ENCODE peak calls at places on chromosomes 6 and 20, in five cellular contexts. E, S, G, W and H are unnamed samples.

GRCh38 chr20:32336918-32337347 is 21.2 kb upstream of the ASXL1 start:
- DNase-seq in G (no peak), S (peak), E (peak), W (peak), H (no peak)

GRCh38 chr20:43963233-43963632 is 48.6 kb downstream of the TOX2 start:
- DNase-seq in S (no peak), G (no peak), E (no peak), W (no peak), H (no peak)

GRCh38 chr20:34312024-34312460 is 8.9 kb upstream of the AHCY start:
- DNase-seq in W (no peak), S (no peak), G (no peak), E (no peak), H (no peak)

GRCh38 chr6:106082735-106083398 is 3.3 kb upstream of the PRDM1 start:
- DNase-seq in W (peak), G (no peak), S (no peak), E (no peak), H (no peak)

GRCh38 chr6:134373282-134373922 is 55.5 kb upstream of the SGK1 start:
- DNase-seq in G (no peak), S (no peak), E (no peak), W (peak), H (no peak)

GRCh38 chr6:13272131-13273046 is 55.9 kb downstream of the TBC1D7 start:
- DNase-seq in S (no peak), W (no peak), G (peak), E (no peak), H (no peak)

GRCh38 chr6:143232849-143233248 is 172.2 kb downstream of the AIG1 start:
- DNase-seq in S (peak), W (peak), E (no peak), G (peak), H (no peak)

GRCh38 chr6:111523484-111524166 is 40.6 kb upstream of the REV3L start:
- DNase-seq in W (no peak), S (no peak), E (no peak), G (no peak), H (no peak)

GRCh38 chr6:38154731-38155130 is 335.2 kb downstream of the ZFAND3 start:
- DNase-seq in S (no peak), W (no peak), E (no peak), G (no peak), H (no peak)